ENCODE peak calls at places on chromosomes 1 and 21, in six cellular contexts. One of them, this sample, is unnamed.

GRCh38 chr1:37274896-37275631 is 199.3 kb upstream of the ZC3H12A start:
- DNase-seq in stomach: no peak
- DNase-seq in A549: no peak
- DNase-seq in K562: peak; percentile 34
- DNase-seq in ovary: no peak
- DNase-seq in tibial nerve: no peak
- DNase-seq in this sample: no peak

GRCh38 chr1:159892944-159893343 is 7.0 kb downstream of the CFAP45 start:
- DNase-seq in A549: peak; percentile 41
- DNase-seq in ovary: no peak
- DNase-seq in K562: no peak
- DNase-seq in stomach: no peak
- DNase-seq in tibial nerve: no peak
- DNase-seq in this sample: no peak

GRCh38 chr21:33858672-33859372 is 56.8 kb downstream of the ATP5PO start:
- DNase-seq in A549: no peak
- DNase-seq in tibial nerve: no peak
- DNase-seq in ovary: no peak
- DNase-seq in K562: no peak
- DNase-seq in stomach: no peak
- DNase-seq in this sample: peak; percentile 46

GRCh38 chr1:55289614-55290013 is 74.5 kb upstream of the USP24 start:
- DNase-seq in A549: peak; percentile 49
- DNase-seq in tibial nerve: no peak
- DNase-seq in K562: no peak
- DNase-seq in ovary: no peak
- DNase-seq in stomach: no peak
- DNase-seq in this sample: no peak

GRCh38 chr1:87588445-87588844 is 259.8 kb downstream of the LMO4 start:
- DNase-seq in K562: no peak
- DNase-seq in stomach: no peak
- DNase-seq in ovary: no peak
- DNase-seq in A549: no peak
- DNase-seq in tibial nerve: no peak
- DNase-seq in this sample: no peak

GRCh38 chr1:195376190-195376589 is 1232.0 kb downstream of the KCNT2 start:
- DNase-seq in ovary: no peak
- DNase-seq in stomach: no peak
- DNase-seq in tibial nerve: no peak
- DNase-seq in K562: no peak
- DNase-seq in A549: peak; percentile 13
- DNase-seq in this sample: no peak

GRCh38 chr21:42411197-42411869 is 7.6 kb downstream of the UBASH3A start:
- DNase-seq in K562: peak; percentile 66
- DNase-seq in ovary: no peak
- DNase-seq in stomach: no peak
- DNase-seq in A549: peak; percentile 25
- DNase-seq in tibial nerve: no peak
- DNase-seq in this sample: no peak

GRCh38 chr1:224245188-224245587 is 62.1 kb downstream of the DEGS1 start:
- DNase-seq in A549: peak; percentile 19
- DNase-seq in tibial nerve: no peak
- DNase-seq in ovary: peak; percentile 27
- DNase-seq in stomach: no peak
- DNase-seq in K562: no peak
- DNase-seq in this sample: peak; percentile 71

GRCh38 chr1:153288634-153289275 is 24.0 kb downstream of the PGLYRP3 start:
- DNase-seq in stomach: no peak
- DNase-seq in A549: peak; percentile 35
- DNase-seq in K562: peak; percentile 85
- DNase-seq in ovary: no peak
- DNase-seq in tibial nerve: no peak
- DNase-seq in this sample: no peak

GRCh38 chr1:204258213-204259115 is 44.7 kb upstream of the GOLT1A start:
- DNase-seq in A549: peak; percentile 74
- DNase-seq in K562: peak; percentile 79
- DNase-seq in tibial nerve: no peak
- DNase-seq in ovary: peak; percentile 72
- DNase-seq in stomach: peak; percentile 67
- DNase-seq in this sample: no peak

GRCh38 chr1:147236448-147236847 is 6.0 kb upstream of the CHD1L start:
- DNase-seq in A549: no peak
- DNase-seq in K562: no peak
- DNase-seq in tibial nerve: no peak
- DNase-seq in stomach: no peak
- DNase-seq in ovary: no peak
- DNase-seq in this sample: no peak

GRCh38 chr1:172004671-172005070 is 163.4 kb downstream of the DNM3 start:
- DNase-seq in tibial nerve: no peak
- DNase-seq in stomach: no peak
- DNase-seq in K562: no peak
- DNase-seq in A549: no peak
- DNase-seq in ovary: no peak
- DNase-seq in this sample: no peak

GRCh38 chr1:161119379-161120061 is 1.6 kb downstream of the NIT1 start:
- DNase-seq in stomach: no peak
- DNase-seq in tibial nerve: no peak
- DNase-seq in K562: peak; percentile 72
- DNase-seq in A549: peak; percentile 89
- DNase-seq in ovary: peak; percentile 49
- DNase-seq in this sample: peak; percentile 73

GRCh38 chr1:2642131-2642559 is 9.3 kb upstream of the MMEL1 start:
- DNase-seq in tibial nerve: no peak
- DNase-seq in K562: no peak
- DNase-seq in ovary: no peak
- DNase-seq in A549: no peak
- DNase-seq in stomach: peak; percentile 23
- DNase-seq in this sample: peak; percentile 70

GRCh38 chr1:243264718-243265117 is 8.9 kb downstream of the SDCCAG8 start:
- DNase-seq in A549: peak; percentile 5
- DNase-seq in ovary: no peak
- DNase-seq in stomach: no peak
- DNase-seq in K562: no peak
- DNase-seq in tibial nerve: no peak
- DNase-seq in this sample: no peak

GRCh38 chr1:44700573-44700972 is 26.1 kb downstream of the ARMH1 start:
- DNase-seq in ovary: no peak
- DNase-seq in stomach: no peak
- DNase-seq in tibial nerve: no peak
- DNase-seq in K562: no peak
- DNase-seq in A549: no peak
- DNase-seq in this sample: no peak

GRCh38 chr21:26806734-26807372 is 38.4 kb downstream of the ADAMTS1 start:
- DNase-seq in K562: no peak
- DNase-seq in A549: no peak
- DNase-seq in ovary: no peak
- DNase-seq in stomach: no peak
- DNase-seq in tibial nerve: no peak
- DNase-seq in this sample: no peak

GRCh38 chr1:96080925-96081324 is 640.7 kb upstream of the PTBP2 start:
- DNase-seq in stomach: no peak
- DNase-seq in A549: no peak
- DNase-seq in tibial nerve: no peak
- DNase-seq in K562: no peak
- DNase-seq in ovary: no peak
- DNase-seq in this sample: no peak

GRCh38 chr21:37075214-37075770 is 2.2 kb downstream of the TTC3 start:
- DNase-seq in tibial nerve: no peak
- DNase-seq in A549: no peak
- DNase-seq in ovary: no peak
- DNase-seq in stomach: no peak
- DNase-seq in K562: no peak
- DNase-seq in this sample: no peak

GRCh38 chr1:240492832-240493440 is 119.0 kb downstream of the GREM2 start:
- DNase-seq in tibial nerve: no peak
- DNase-seq in A549: peak; percentile 87
- DNase-seq in K562: peak; percentile 32
- DNase-seq in ovary: no peak
- DNase-seq in stomach: no peak
- DNase-seq in this sample: no peak

GRCh38 chr1:29679828-29680558 is 443.7 kb downstream of the PTPRU start:
- DNase-seq in stomach: no peak
- DNase-seq in ovary: no peak
- DNase-seq in tibial nerve: no peak
- DNase-seq in A549: no peak
- DNase-seq in K562: no peak
- DNase-seq in this sample: no peak

GRCh38 chr1:216221260-216221700 is 202.0 kb downstream of the USH2A start:
- DNase-seq in tibial nerve: no peak
- DNase-seq in A549: peak; percentile 66
- DNase-seq in stomach: peak; percentile 28
- DNase-seq in K562: no peak
- DNase-seq in ovary: peak; percentile 21
- DNase-seq in this sample: no peak

GRCh38 chr21:29849735-29850176 is 90.0 kb downstream of the GRIK1 start:
- DNase-seq in A549: peak; percentile 38
- DNase-seq in stomach: peak; percentile 35
- DNase-seq in tibial nerve: no peak
- DNase-seq in K562: peak; percentile 64
- DNase-seq in ovary: peak; percentile 36
- DNase-seq in this sample: no peak

GRCh38 chr1:79105499-79105898 is 99.0 kb upstream of the ADGRL4 start:
- DNase-seq in ovary: no peak
- DNase-seq in K562: no peak
- DNase-seq in A549: no peak
- DNase-seq in stomach: no peak
- DNase-seq in tibial nerve: no peak
- DNase-seq in this sample: no peak

GRCh38 chr21:42143111-42143510 is 72.0 kb downstream of the UMODL1 start:
- DNase-seq in A549: no peak
- DNase-seq in K562: no peak
- DNase-seq in ovary: no peak
- DNase-seq in tibial nerve: no peak
- DNase-seq in stomach: no peak
- DNase-seq in this sample: no peak

GRCh38 chr1:28127617-28128257 is 39.3 kb upstream of the EYA3 start:
- DNase-seq in ovary: no peak
- DNase-seq in stomach: no peak
- DNase-seq in A549: no peak
- DNase-seq in K562: no peak
- DNase-seq in tibial nerve: no peak
- DNase-seq in this sample: no peak

GRCh38 chr1:116738673-116739370 is 15.4 kb upstream of the CD2 start:
- DNase-seq in stomach: no peak
- DNase-seq in ovary: no peak
- DNase-seq in tibial nerve: no peak
- DNase-seq in A549: no peak
- DNase-seq in K562: no peak
- DNase-seq in this sample: no peak

GRCh38 chr1:222654849-222655248 is 37.0 kb downstream of the MIA3 start:
- DNase-seq in ovary: no peak
- DNase-seq in stomach: peak; percentile 39
- DNase-seq in A549: no peak
- DNase-seq in K562: no peak
- DNase-seq in tibial nerve: no peak
- DNase-seq in this sample: no peak

GRCh38 chr1:217270121-217270520 is 360.8 kb downstream of the GPATCH2 start:
- DNase-seq in stomach: no peak
- DNase-seq in tibial nerve: no peak
- DNase-seq in A549: no peak
- DNase-seq in ovary: no peak
- DNase-seq in K562: no peak
- DNase-seq in this sample: no peak

GRCh38 chr1:41895552-41895951 is 23.2 kb downstream of the HIVEP3 start:
- DNase-seq in K562: peak; percentile 52
- DNase-seq in ovary: no peak
- DNase-seq in stomach: no peak
- DNase-seq in tibial nerve: no peak
- DNase-seq in A549: peak; percentile 67
- DNase-seq in this sample: no peak

GRCh38 chr1:41900611-41901444 is 17.9 kb downstream of the HIVEP3 start:
- DNase-seq in A549: peak; percentile 58
- DNase-seq in tibial nerve: no peak
- DNase-seq in K562: no peak
- DNase-seq in stomach: no peak
- DNase-seq in ovary: no peak
- DNase-seq in this sample: no peak

GRCh38 chr1:41894778-41895483 is 23.8 kb downstream of the HIVEP3 start:
- DNase-seq in stomach: no peak
- DNase-seq in A549: no peak
- DNase-seq in tibial nerve: no peak
- DNase-seq in ovary: no peak
- DNase-seq in K562: no peak
- DNase-seq in this sample: no peak

GRCh38 chr1:41901551-41901950 is 17.2 kb downstream of the HIVEP3 start:
- DNase-seq in K562: no peak
- DNase-seq in A549: no peak
- DNase-seq in stomach: no peak
- DNase-seq in ovary: no peak
- DNase-seq in tibial nerve: no peak
- DNase-seq in this sample: no peak

GRCh38 chr1:41898191-41898713 is 20.5 kb downstream of the HIVEP3 start:
- DNase-seq in tibial nerve: no peak
- DNase-seq in ovary: no peak
- DNase-seq in K562: peak; percentile 30
- DNase-seq in stomach: no peak
- DNase-seq in A549: peak; percentile 26
- DNase-seq in this sample: no peak
- TF ChIP-seq EP300 in tibial nerve: no peak
- TF ChIP-seq EP300 in ovary: no peak
- TF ChIP-seq EP300 in K562: peak; percentile 25
- TF ChIP-seq EP300 in stomach: no peak
- TF ChIP-seq EP300 in A549: no peak
- TF ChIP-seq EP300 in this sample: no peak

DNA sequence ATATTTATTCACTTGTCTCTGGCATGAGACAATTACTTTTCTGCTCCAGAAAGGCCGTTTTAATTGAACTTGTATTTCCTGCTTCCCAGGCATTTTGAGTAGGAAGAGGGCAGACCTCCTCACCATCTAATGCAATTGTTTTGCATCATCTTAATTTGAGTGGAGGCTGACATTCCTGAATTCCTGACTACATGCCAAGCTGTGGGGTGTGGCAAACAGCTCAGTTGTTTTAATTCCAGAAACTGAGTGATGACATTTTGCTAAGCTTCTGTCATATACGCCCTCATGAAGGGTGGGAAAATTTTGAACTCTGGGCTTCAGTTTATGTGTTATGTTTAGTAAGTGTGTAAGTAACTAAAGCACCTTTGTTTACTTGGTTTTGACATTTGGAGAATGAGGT is 125.4 kb upstream of the USP25 start:
- DNase-seq in tibial nerve: no peak
- DNase-seq in stomach: no peak
- DNase-seq in ovary: no peak
- DNase-seq in A549: peak; percentile 65
- DNase-seq in K562: no peak
- DNase-seq in this sample: no peak
- TF ChIP-seq EP300 in tibial nerve: no peak
- TF ChIP-seq EP300 in stomach: no peak
- TF ChIP-seq EP300 in ovary: no peak
- TF ChIP-seq EP300 in A549: no peak
- TF ChIP-seq EP300 in K562: no peak
- TF ChIP-seq EP300 in this sample: no peak

GRCh38 chr1:26848947-26849774 is 13.8 kb upstream of the SFN start:
- DNase-seq in K562: no peak
- DNase-seq in A549: peak; percentile 95
- DNase-seq in tibial nerve: peak; percentile 46
- DNase-seq in ovary: no peak
- DNase-seq in stomach: peak; percentile 88
- DNase-seq in this sample: no peak
- TF ChIP-seq EP300 in K562: no peak
- TF ChIP-seq EP300 in A549: peak; percentile 31
- TF ChIP-seq EP300 in tibial nerve: peak; percentile 68
- TF ChIP-seq EP300 in ovary: no peak
- TF ChIP-seq EP300 in stomach: no peak
- TF ChIP-seq EP300 in this sample: no peak

GRCh38 chr21:27812279-27812678 is 845.4 kb upstream of the ADAMTS5 start:
- DNase-seq in tibial nerve: no peak
- DNase-seq in ovary: no peak
- DNase-seq in K562: no peak
- DNase-seq in stomach: no peak
- DNase-seq in A549: no peak
- DNase-seq in this sample: no peak
- TF ChIP-seq EP300 in tibial nerve: no peak
- TF ChIP-seq EP300 in ovary: no peak
- TF ChIP-seq EP300 in K562: no peak
- TF ChIP-seq EP300 in stomach: no peak
- TF ChIP-seq EP300 in A549: no peak
- TF ChIP-seq EP300 in this sample: no peak

This sample was measured in sigmoid colon.